ENCODE peak calls at places on chromosomes 4 and X, in four cellular contexts. X is IMR-90, L is SK-N-SH, A is K562. T is an unnamed sample.

GRCh38 chr4:128384091-128384520 is 96.5 kb upstream of the PGRMC2 start:
- DNase-seq in X (peak), L (no peak), A (no peak), T (no peak)

GRCh38 chrX:24113161-24113560 is 36.4 kb upstream of the ZFX start:
- DNase-seq in X (peak), L (no peak), A (no peak), T (no peak)

GRCh38 chr4:94523033-94523590 is 71.4 kb downstream of the PDLIM5 start:
- DNase-seq in X (no peak), L (no peak), A (no peak), T (no peak)

GRCh38 chr4:3762264-3762663 is 3.9 kb upstream of the ADRA2C start:
- DNase-seq in X (no peak), L (no peak), A (no peak), T (no peak)

GRCh38 chr4:25162566-25162965 is 2.3 kb upstream of the SEPSECS start:
- DNase-seq in X (no peak), L (no peak), A (no peak), T (no peak)

GRCh38 chr4:119081542-119081859 is 54.1 kb upstream of the MYOZ2 start:
- DNase-seq in X (no peak), L (no peak), A (no peak), T (no peak)

GRCh38 chr4:55366621-55367020 is 20.6 kb downstream of the SRD5A3 start:
- DNase-seq in X (no peak), L (no peak), A (no peak), T (no peak)

GRCh38 chr4:141702472-141703182 is 66.2 kb downstream of the IL15 start:
- DNase-seq in X (peak), L (no peak), A (no peak), T (no peak)

GRCh38 chr4:165364452-165365080 is 14.2 kb upstream of the CPE start:
- DNase-seq in X (no peak), L (no peak), A (no peak), T (no peak)

GRCh38 chrX:84188320-84188834 is 378 bp upstream of the RPS6KA6 start:
- DNase-seq in X (peak), L (peak), A (no peak), T (peak)
- TF ChIP-seq RCOR1 in X (no peak), L (no peak), A (no peak), T (no peak)

DNA sequence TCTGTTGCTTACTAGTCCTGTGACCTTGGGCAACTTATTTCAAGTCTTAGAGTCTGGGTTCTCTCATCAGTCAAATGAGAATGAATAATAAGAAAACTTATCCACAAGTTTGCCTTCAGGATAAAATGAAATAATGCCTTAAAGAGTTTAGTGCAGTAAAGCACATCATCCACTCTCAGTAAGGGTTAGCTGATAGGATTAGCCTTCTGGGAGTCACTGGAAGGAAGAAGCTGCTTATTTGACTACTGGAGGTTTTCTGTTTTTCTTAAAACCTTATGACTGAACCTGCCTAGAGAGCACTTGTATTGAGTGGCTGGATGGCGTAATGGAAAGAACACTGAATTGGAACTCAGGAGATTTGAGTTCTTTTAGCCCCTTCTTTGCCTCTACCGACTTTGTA is 1.8 kb downstream of the RNF128 start:
- DNase-seq in X (no peak), L (no peak), A (no peak), T (no peak)
- TF ChIP-seq RCOR1 in X (no peak), L (no peak), A (no peak), T (no peak)

GRCh38 chr4:181858746-181859145 is 384.5 kb upstream of the TENM3 start:
- DNase-seq in X (no peak), L (no peak), A (no peak), T (no peak)

GRCh38 chr4:181860668-181861067 is 382.5 kb upstream of the TENM3 start:
- DNase-seq in X (peak), L (no peak), A (no peak), T (no peak)

GRCh38 chr4:181854142-181854541 is 389.1 kb upstream of the TENM3 start:
- DNase-seq in X (no peak), L (peak), A (no peak), T (no peak)

GRCh38 chr4:181860157-181860556 is 383.0 kb upstream of the TENM3 start:
- DNase-seq in X (peak), L (peak), A (no peak), T (no peak)

GRCh38 chr4:181855307-181855706 is 387.9 kb upstream of the TENM3 start:
- DNase-seq in X (no peak), L (no peak), A (no peak), T (no peak)
- TF ChIP-seq RCOR1 in X (no peak), L (no peak), A (no peak), T (no peak)

GRCh38 chr4:156971623-156972369 is at the start of gene PDGFC:
- DNase-seq in X (peak), L (peak), A (peak), T (peak)

GRCh38 chr4:156972370-156972980 is 876 bp upstream of the PDGFC start:
- DNase-seq in X (peak), L (no peak), A (no peak), T (no peak)

GRCh38 chr4:156969136-156969535 is 2.5 kb downstream of the PDGFC start:
- DNase-seq in X (no peak), L (no peak), A (no peak), T (no peak)

GRCh38 chr4:156970501-156971167 is 965 bp downstream of the PDGFC start:
- DNase-seq in X (peak), L (peak), A (no peak), T (peak)

GRCh38 chr4:156971168-156971601 is 414 bp downstream of the PDGFC start:
- DNase-seq in X (no peak), L (peak), A (no peak), T (no peak)
- TF ChIP-seq RCOR1 in X (no peak), L (no peak), A (no peak), T (no peak)

GRCh38 chr4:139672215-139672614 is 6.6 kb downstream of the MGST2 start:
- DNase-seq in X (peak), L (no peak), A (no peak), T (no peak)
- TF ChIP-seq RCOR1 in X (no peak), L (no peak), A (no peak), T (no peak)

DNA sequence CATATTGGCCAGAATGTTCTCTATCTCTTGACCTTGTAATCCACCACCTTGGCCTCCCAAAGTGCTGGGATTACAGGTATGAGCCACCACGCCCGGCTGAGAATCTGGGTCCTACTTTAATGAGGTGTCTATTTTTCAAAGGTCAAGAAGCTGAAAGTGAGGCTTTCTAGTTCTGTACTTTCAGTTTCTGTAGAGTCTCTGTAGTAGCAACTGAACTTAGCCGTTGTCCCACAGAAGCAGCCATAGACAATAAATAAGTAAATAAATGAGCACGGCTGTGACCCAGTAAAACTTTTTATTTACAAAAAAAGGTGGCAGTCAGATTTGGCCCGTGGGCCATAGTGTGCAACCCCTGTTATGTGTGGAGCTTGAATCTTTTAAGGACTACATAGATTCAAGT is 92.0 kb downstream of the FNIP2 start:
- DNase-seq in X (no peak), L (no peak), A (no peak), T (no peak)
- TF ChIP-seq RCOR1 in X (no peak), L (no peak), A (no peak), T (no peak)

DNA sequence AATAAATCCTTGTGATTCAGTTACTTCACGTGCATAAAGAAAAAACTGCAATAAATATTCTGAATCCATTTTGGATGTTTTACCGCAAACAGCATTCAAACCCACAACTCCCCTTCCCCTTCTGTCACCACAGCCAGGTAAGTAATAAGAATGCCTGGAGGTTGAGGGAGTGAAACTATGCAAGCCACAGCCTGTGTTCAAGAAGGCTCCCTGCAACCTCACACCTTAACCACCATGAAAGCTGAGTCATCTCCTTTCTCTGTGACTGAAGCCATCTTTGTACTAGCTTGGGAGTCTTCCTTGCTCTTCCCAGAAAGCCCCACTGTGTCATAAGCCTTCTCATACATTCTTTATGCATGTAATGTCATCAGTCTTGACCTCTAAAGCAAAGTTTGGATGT is 297.0 kb upstream of the PUDP start:
- DNase-seq in X (no peak), L (no peak), A (no peak), T (no peak)
- TF ChIP-seq RCOR1 in X (no peak), L (no peak), A (no peak), T (no peak)